ENCODE peak calls at places on chromosomes 3 and 15, in six cellular contexts. V, T, I, R, L and F are unnamed samples. For H3K9me3 and H3K4me1, the result is how much of the 10 kb centered on the place peaks cover.

GRCh38 chr3:66582721-66583141 is 81.9 kb upstream of the LRIG1 start:
- DNase-seq in T (no peak), V (no peak), R (no peak), L (no peak), I (no peak), F (peak)

GRCh38 chr3:128426128-128426921 is 40.4 kb downstream of the DNAJB8 start:
- DNase-seq in V (no peak), R (peak), T (no peak), L (peak), I (peak), F (no peak)

GRCh38 chr15:40420793-40421192 is 15.2 kb downstream of the IVD start:
- DNase-seq in R (no peak), T (no peak), L (no peak), V (peak), I (no peak), F (no peak)

GRCh38 chr15:28994142-28994829 is 108.5 kb downstream of the APBA2 start:
- DNase-seq in L (no peak), I (no peak), R (no peak), V (no peak), T (no peak), F (no peak)

GRCh38 chr3:94616833-94617232 is 554.0 kb downstream of the NSUN3 start:
- DNase-seq in T (no peak), V (no peak), L (no peak), R (no peak), I (no peak), F (no peak)

GRCh38 chr3:129487183-129487867 is 41.1 kb upstream of the RHO start:
- DNase-seq in T (no peak), I (no peak), L (no peak), R (no peak), V (no peak), F (no peak)

GRCh38 chr3:108300103-108300849 is 3.9 kb downstream of the HHLA2 start:
- DNase-seq in R (no peak), L (no peak), V (no peak), I (no peak), T (no peak), F (no peak)

GRCh38 chr15:40063563-40064011 is 24.6 kb upstream of the SRP14 start:
- DNase-seq in I (no peak), L (no peak), V (peak), R (no peak), T (no peak), F (peak)

GRCh38 chr15:87538327-87538834 is 718.2 kb downstream of the NTRK3 start:
- DNase-seq in V (no peak), I (no peak), T (no peak), L (no peak), R (no peak), F (no peak)

GRCh38 chr15:64987136-64987535 is 2.6 kb downstream of the SPG21 start:
- DNase-seq in I (no peak), R (no peak), L (no peak), V (no peak), T (no peak), F (no peak)

GRCh38 chr3:157081681-157082210 is 78.2 kb downstream of the CCNL1 start:
- DNase-seq in R (peak), L (peak), T (peak), I (peak), V (peak), F (peak)

GRCh38 chr3:43062556-43063040 is 43.3 kb downstream of the POMGNT2 start:
- DNase-seq in I (no peak), V (no peak), R (no peak), L (no peak), T (no peak), F (peak)

GRCh38 chr15:39110336-39110735 is 470.5 kb upstream of the THBS1 start:
- DNase-seq in R (no peak), L (no peak), T (no peak), V (no peak), I (peak), F (no peak)

GRCh38 chr3:158152186-158152585 is 42.3 kb downstream of the RSRC1 start:
- DNase-seq in V (no peak), I (peak), T (no peak), L (no peak), R (no peak), F (peak)

GRCh38 chr3:5630396-5630795 is 442.9 kb downstream of the EDEM1 start:
- DNase-seq in L (no peak), R (no peak), I (no peak), V (no peak), T (no peak), F (no peak)

GRCh38 chr15:70508561-70509281 is 254.6 kb downstream of the UACA start:
- DNase-seq in V (peak), I (peak), L (no peak), T (peak), R (no peak), F (peak)

GRCh38 chr3:188901126-188901525 is 270.6 kb upstream of the TPRG1 start:
- DNase-seq in R (no peak), L (no peak), I (peak), T (no peak), V (no peak), F (peak)

GRCh38 chr3:183275418-183275817 is 22.4 kb downstream of the B3GNT5 start:
- DNase-seq in I (peak), V (no peak), L (no peak), R (no peak), T (no peak), F (peak)

GRCh38 chr15:42788725-42789124 is 51.8 kb upstream of the CDAN1 start:
- DNase-seq in V (no peak), T (no peak), I (no peak), L (no peak), R (no peak), F (no peak)

GRCh38 chr3:159413319-159413718 is 575.3 kb upstream of the IL12A start:
- DNase-seq in L (no peak), R (no peak), V (no peak), T (no peak), I (no peak), F (no peak)

GRCh38 chr3:128496602-128497304 is 3.8 kb upstream of the GATA2 start:
- DNase-seq in L (no peak), V (no peak), R (no peak), T (no peak), I (peak), F (no peak)

GRCh38 chr15:77634266-77634962 is 1.7 kb upstream of the LINGO1 start:
- DNase-seq in I (peak), V (peak), R (peak), L (peak), T (no peak), F (peak)

GRCh38 chr3:11554666-11555065 is 89.0 kb downstream of the VGLL4 start:
- DNase-seq in R (no peak), L (no peak), V (no peak), I (no peak), T (no peak), F (no peak)

DNA sequence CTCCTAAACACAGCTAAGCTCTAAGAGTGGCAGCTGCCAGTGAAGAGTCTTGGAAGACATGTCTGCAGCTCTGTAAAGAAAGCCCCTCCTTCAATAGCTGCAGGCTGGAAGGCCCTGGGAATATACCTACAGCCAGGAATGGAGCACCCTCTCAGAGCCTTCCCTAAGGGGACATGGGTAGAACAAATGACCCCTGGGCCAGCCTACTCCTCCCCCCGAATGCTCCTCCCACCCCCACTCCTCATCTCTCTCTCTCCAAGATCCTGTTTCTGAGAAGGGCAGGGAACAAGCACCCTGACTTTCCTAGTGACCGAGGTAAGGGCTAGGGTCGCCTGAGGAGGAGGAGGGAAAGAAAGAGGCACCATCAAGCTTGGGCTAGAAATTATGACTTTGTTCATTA is 20.7 kb downstream of the CPNE4 start:
- DNase-seq in T (no peak), R (no peak), L (no peak), V (no peak), I (no peak), F (no peak)
- H3K4me3 ChIP-seq in T (no peak), R (no peak), L (no peak), V (no peak), I (no peak), F (no peak)

GRCh38 chr3:44722103-44722401 is 7.4 kb upstream of the ZNF501 start:
- DNase-seq in L (no peak), R (no peak), T (no peak), V (no peak), I (no peak), F (no peak)

DNA sequence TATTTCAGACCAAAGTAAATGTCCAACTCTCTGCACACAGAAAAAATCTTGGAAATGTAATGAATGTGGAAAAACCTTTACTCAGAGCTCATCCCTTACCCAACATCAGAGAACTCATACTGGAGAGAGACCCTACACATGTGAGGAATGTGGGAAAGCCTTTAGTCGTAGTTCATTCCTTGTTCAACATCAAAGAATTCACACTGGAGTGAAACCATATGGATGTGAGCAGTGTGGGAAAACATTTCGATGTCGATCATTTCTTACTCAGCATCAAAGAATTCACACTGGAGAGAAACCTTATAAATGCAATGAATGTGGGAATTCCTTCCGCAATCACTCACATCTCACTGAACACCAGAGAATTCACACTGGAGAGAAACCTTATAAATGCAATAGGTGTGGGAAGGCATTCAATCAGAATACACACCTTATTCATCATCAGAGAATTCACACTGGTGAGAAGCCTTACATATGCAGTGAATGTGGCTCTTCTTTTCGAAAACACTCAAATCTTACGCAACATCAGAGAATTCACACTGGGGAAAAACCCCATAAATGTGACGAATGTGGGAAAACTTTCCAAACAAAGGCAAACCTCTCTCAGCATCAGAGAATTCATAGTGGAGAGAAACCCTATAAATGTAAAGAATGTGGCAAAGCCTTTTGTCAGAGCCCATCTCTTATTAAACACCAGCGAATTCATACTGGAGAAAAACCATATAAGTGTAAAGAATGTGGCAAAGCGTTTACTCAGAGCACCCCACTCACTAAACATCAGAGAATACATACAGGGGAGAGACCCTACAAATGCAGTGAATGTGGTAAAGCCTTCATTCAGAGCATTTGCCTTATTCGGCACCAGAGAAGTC is 8.0 kb upstream of the ZNF501 start:
- DNase-seq in L (no peak), V (no peak), T (no peak), I (no peak), R (no peak), F (peak)
- H3K9me3 ChIP-seq in L (under half), V (under half), T (half or more), I (under half), R (under half), F (under half)

GRCh38 chr15:99709243-99709986 is 23.8 kb downstream of the LYSMD4 start:
- DNase-seq in V (no peak), I (no peak), T (no peak), R (peak), L (no peak), F (no peak)
- H3K4me1 ChIP-seq in V (under half), I (under half), T (under half), R (under half), L (under half), F (under half)

DNA sequence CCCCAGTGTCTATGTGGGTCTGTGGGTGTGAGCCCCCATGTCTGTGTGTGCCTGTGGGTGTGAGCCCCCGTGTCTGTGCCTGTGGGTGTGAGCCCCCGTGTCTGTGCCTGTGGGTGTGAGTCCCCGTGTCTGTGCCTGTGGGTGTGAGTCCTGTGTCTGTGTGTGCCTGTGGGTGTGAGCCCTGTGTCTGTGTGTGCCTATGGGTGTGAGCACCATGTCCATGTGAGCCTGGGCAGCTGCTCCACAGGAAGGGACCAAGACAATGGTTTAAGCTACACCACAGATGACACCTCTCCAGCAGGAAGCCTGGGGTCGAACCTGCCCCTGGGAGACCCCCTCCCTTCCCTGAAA is 160.9 kb upstream of the IQSEC1 start:
- DNase-seq in R (no peak), T (no peak), V (no peak), L (no peak), I (no peak), F (no peak)
- H3K4me3 ChIP-seq in R (no peak), T (no peak), V (no peak), L (no peak), I (no peak), F (no peak)

GRCh38 chr15:25180606-25181289 is 226.0 kb downstream of the SNRPN start:
- DNase-seq in I (no peak), R (no peak), L (no peak), V (peak), T (peak), F (no peak)

GRCh38 chr15:25179673-25180511 is 225.1 kb downstream of the SNRPN start:
- DNase-seq in V (peak), T (peak), L (no peak), R (no peak), I (no peak), F (no peak)

GRCh38 chr15:25176991-25177954 is 222.5 kb downstream of the SNRPN start:
- DNase-seq in R (no peak), I (no peak), V (peak), L (no peak), T (peak), F (no peak)

GRCh38 chr15:25177955-25178801 is 223.4 kb downstream of the SNRPN start:
- DNase-seq in R (no peak), I (no peak), L (no peak), T (peak), V (peak), F (no peak)

DNA sequence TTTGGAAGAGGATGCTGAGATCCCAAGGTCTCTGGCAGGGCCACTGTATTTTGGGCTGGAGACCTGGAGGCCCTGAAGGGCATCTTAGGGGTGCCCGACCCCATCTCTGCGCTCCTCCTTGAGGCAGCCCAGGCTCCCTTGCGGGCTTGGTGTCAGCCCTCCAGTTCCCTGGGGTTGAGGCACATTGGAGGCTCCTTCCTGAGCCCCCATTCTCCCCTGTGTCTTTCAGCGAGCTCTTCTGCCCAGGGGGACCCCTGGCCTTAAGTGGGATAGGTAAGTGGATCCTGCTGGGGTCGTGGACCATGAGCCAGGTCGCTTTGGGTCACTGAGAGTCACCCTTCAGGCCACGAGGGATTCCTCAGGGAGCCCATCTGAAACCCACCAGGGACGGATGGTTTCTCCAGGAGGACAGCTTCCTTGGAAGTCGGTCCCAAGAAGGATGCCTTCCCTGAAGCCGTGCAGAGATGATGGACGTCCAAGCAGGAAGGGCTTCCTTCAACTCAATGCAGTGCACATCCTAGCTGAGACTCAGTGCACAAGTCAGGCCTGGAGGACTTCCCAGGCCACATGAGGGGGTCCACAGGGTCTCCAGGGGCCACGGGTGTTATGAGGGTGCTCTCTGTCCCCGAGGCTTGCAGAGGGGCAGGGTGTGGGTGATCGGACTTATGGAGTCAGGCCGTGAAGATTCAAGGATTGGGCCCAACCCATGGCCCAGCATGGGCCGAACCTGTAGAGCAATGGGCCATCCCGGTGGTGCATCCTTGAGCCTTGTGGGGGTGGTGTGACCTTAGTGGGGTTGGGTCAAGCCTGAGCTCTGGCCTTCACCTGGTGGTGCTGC is 224.3 kb downstream of the SNRPN start:
- DNase-seq in V (no peak), R (no peak), L (no peak), T (peak), I (no peak), F (no peak)
- H3K9me3 ChIP-seq in V (under half), R (under half), L (half or more), T (half or more), I (under half), F (under half)